ENCODE peak calls at places on chromosome 9, in four cellular contexts. E is T follicular helper cell, Y is iris pigment epithelial cell, O is Kasumi-1. W is an unnamed sample.

GRCh38 chr9:130172858-130173461 is 756 bp downstream of the NCS1 start:
- DNase-seq in E (peak; percentile 10), Y (peak; percentile 24), O (no peak), W (peak; percentile 27)

GRCh38 chr9:135085830-135086546 is 1.5 kb upstream of the OLFM1 start:
- DNase-seq in E (no peak), Y (peak; percentile 66), O (no peak), W (no peak)

GRCh38 chr9:88197781-88198345 is 59.6 kb upstream of the SPATA31C2 start:
- DNase-seq in E (no peak), Y (peak; percentile 95), O (peak; percentile 23), W (no peak)

GRCh38 chr9:87714819-87715218 is 11.1 kb upstream of the CTSL start:
- DNase-seq in E (no peak), Y (peak; percentile 94), O (peak; percentile 13), W (no peak)

GRCh38 chr9:93292664-93293328 is 108.9 kb downstream of the WNK2 start:
- DNase-seq in E (no peak), Y (no peak), O (no peak), W (no peak)

GRCh38 chr9:93268551-93269314 is 84.8 kb downstream of the WNK2 start:
- DNase-seq in E (peak; percentile 36), Y (no peak), O (no peak), W (no peak)

GRCh38 chr9:86792136-86792535 is 155.2 kb downstream of the GAS1 start:
- DNase-seq in E (no peak), Y (peak; percentile 14), O (no peak), W (no peak)

GRCh38 chr9:582775-583174 is 258.7 kb upstream of the DMRT1 start:
- DNase-seq in E (no peak), Y (no peak), O (no peak), W (no peak)

GRCh38 chr9:27771803-27772545 is 198.7 kb upstream of the C9orf72 start:
- DNase-seq in E (no peak), Y (peak; percentile 24), O (no peak), W (no peak)

GRCh38 chr9:75734802-75735201 is 155.7 kb upstream of the PCSK5 start:
- DNase-seq in E (no peak), Y (no peak), O (no peak), W (no peak)

GRCh38 chr9:14258840-14259239 is 55.1 kb downstream of the NFIB start:
- DNase-seq in E (no peak), Y (peak; percentile 89), O (no peak), W (no peak)

GRCh38 chr9:16236326-16236725 is 634.1 kb downstream of the BNC2 start:
- DNase-seq in E (no peak), Y (peak; percentile 97), O (no peak), W (no peak)

GRCh38 chr9:123327697-123328100 is 28.3 kb upstream of the CRB2 start:
- DNase-seq in E (no peak), Y (no peak), O (no peak), W (no peak)

GRCh38 chr9:120846251-120846869 is 3.6 kb upstream of the PSMD5 start:
- DNase-seq in E (no peak), Y (no peak), O (no peak), W (peak; percentile 28)

GRCh38 chr9:121884057-121884512 is 209.0 kb downstream of the TTLL11 start:
- DNase-seq in E (no peak), Y (no peak), O (no peak), W (no peak)

GRCh38 chr9:3526166-3526902 is 533 bp upstream of the RFX3 start:
- DNase-seq in E (peak; percentile 85), Y (peak; percentile 88), O (peak; percentile 61), W (peak; percentile 86)

GRCh38 chr9:86413966-86414880 is 60.0 kb upstream of the TUT7 start:
- DNase-seq in E (no peak), Y (peak; percentile 33), O (peak; percentile 54), W (no peak)

GRCh38 chr9:16223074-16223871 is 647.2 kb downstream of the BNC2 start:
- DNase-seq in E (no peak), Y (no peak), O (no peak), W (no peak)

GRCh38 chr9:110148384-110148783 is 59.6 kb downstream of the C9orf152 start:
- DNase-seq in E (no peak), Y (no peak), O (no peak), W (no peak)

GRCh38 chr9:136902259-136902821 is 16.0 kb downstream of the TRAF2 start:
- DNase-seq in E (peak; percentile 81), Y (peak; percentile 89), O (no peak), W (peak; percentile 85)

GRCh38 chr9:88418715-88419540 is 30.7 kb downstream of the SPIN1 start:
- DNase-seq in E (no peak), Y (peak; percentile 52), O (peak; percentile 63), W (no peak)

GRCh38 chr9:18877984-18878383 is 155.0 kb downstream of the SAXO1 start:
- DNase-seq in E (no peak), Y (no peak), O (no peak), W (no peak)

GRCh38 chr9:121735065-121735791 is 83.8 kb downstream of the DAB2IP start:
- DNase-seq in E (no peak), Y (peak; percentile 81), O (peak; percentile 34), W (no peak)

GRCh38 chr9:132268725-132269352 is 85.9 kb downstream of the SETX start:
- DNase-seq in E (peak; percentile 62), Y (peak; percentile 60), O (peak; percentile 80), W (peak; percentile 64)

GRCh38 chr9:30476826-30477225 is 1907.6 kb upstream of the ACO1 start:
- DNase-seq in E (no peak), Y (no peak), O (no peak), W (no peak)

GRCh38 chr9:31119882-31120481 is 1264.5 kb upstream of the ACO1 start:
- DNase-seq in E (peak; percentile 15), Y (peak; percentile 10), O (peak; percentile 69), W (peak; percentile 18)

GRCh38 chr9:124776952-124777645 is at the start of gene OLFML2A:
- DNase-seq in E (no peak), Y (no peak), O (no peak), W (no peak)

GRCh38 chr9:108316633-108317032 is 539.2 kb downstream of the ACTL7B start:
- DNase-seq in E (no peak), Y (peak; percentile 4), O (no peak), W (no peak)

GRCh38 chr9:32395483-32396216 is 11.2 kb downstream of the ACO1 start:
- DNase-seq in E (no peak), Y (peak; percentile 98), O (no peak), W (no peak)

GRCh38 chr9:25648116-25648515 is 30.1 kb downstream of the TUSC1 start:
- DNase-seq in E (no peak), Y (no peak), O (no peak), W (no peak)

GRCh38 chr9:2230362-2230761 is 215.2 kb downstream of the SMARCA2 start:
- DNase-seq in E (no peak), Y (no peak), O (no peak), W (no peak)

GRCh38 chr9:1871486-1872181 is 143.5 kb upstream of the SMARCA2 start:
- DNase-seq in E (no peak), Y (peak; percentile 3), O (no peak), W (no peak)

GRCh38 chr9:109115931-109116541 is 3.7 kb downstream of the TMEM245 start:
- DNase-seq in E (no peak), Y (peak; percentile 56), O (no peak), W (no peak)

GRCh38 chr9:134993996-134994720 is 76.4 kb upstream of the FCN1 start:
- DNase-seq in E (no peak), Y (no peak), O (no peak), W (no peak)

GRCh38 chr9:127983847-127984289 is 3.1 kb upstream of the EEIG1 start:
- DNase-seq in E (no peak), Y (no peak), O (no peak), W (no peak)

GRCh38 chr9:126410229-126410628 is 83.6 kb downstream of the MVB12B start:
- DNase-seq in E (no peak), Y (no peak), O (no peak), W (no peak)

GRCh38 chr9:4491621-4491975 is 1.3 kb downstream of the SLC1A1 start:
- DNase-seq in E (no peak), Y (no peak), O (no peak), W (no peak)

GRCh38 chr9:136775191-136775590 is 10.9 kb upstream of the LCN15 start:
- DNase-seq in E (no peak), Y (no peak), O (no peak), W (no peak)

GRCh38 chr9:97809666-97810344 is 43.2 kb upstream of the FOXE1 start:
- DNase-seq in E (no peak), Y (no peak), O (no peak), W (no peak)